ENCODE peak calls at places on chromosomes 11 and 22, in seven cellular contexts. Z, C, D, M, J, O and K are unnamed samples.

GRCh38 chr22:49334976-49335375 is 492.7 kb downstream of the BRD1 start:
- DNase-seq in J (no peak), M (no peak), C (no peak), O (no peak), D (no peak), Z (no peak), K (no peak)

GRCh38 chr11:34397120-34397519 is 39.3 kb upstream of the ABTB2 start:
- DNase-seq in J (no peak), C (no peak), D (no peak), O (no peak), M (no peak), Z (no peak), K (no peak)

GRCh38 chr11:65439331-65440181 is 17.0 kb downstream of the NEAT1 start:
- DNase-seq in J (no peak), M (peak; percentile 41), O (no peak), D (no peak), C (peak; percentile 39), Z (no peak), K (no peak)

GRCh38 chr11:83220279-83220678 is 26.8 kb downstream of the ANKRD42 start:
- DNase-seq in J (no peak), M (no peak), Z (no peak), D (no peak), O (no peak), C (no peak), K (no peak)

GRCh38 chr22:39266398-39267030 is 21.7 kb upstream of the PDGFB start:
- DNase-seq in M (peak; percentile 82), Z (no peak), O (no peak), C (peak; percentile 14), J (no peak), D (peak; percentile 66), K (no peak)

GRCh38 chr11:124896821-124897391 is 759 bp downstream of the ROBO4 start:
- DNase-seq in M (no peak), C (no peak), D (no peak), O (no peak), J (no peak), Z (no peak), K (no peak)

GRCh38 chr11:2789791-2790580 is 90.2 kb upstream of the KCNQ1OT1 start:
- DNase-seq in D (no peak), C (no peak), Z (no peak), O (no peak), J (no peak), M (no peak), K (no peak)

GRCh38 chr22:24474221-24474620 is 20.9 kb upstream of the UPB1 start:
- DNase-seq in C (peak; percentile 91), M (peak; percentile 91), Z (no peak), D (no peak), O (no peak), J (no peak), K (no peak)

GRCh38 chr22:39178206-39179111 is 26.0 kb upstream of the CBX7 start:
- DNase-seq in O (no peak), D (no peak), J (no peak), Z (no peak), C (peak; percentile 45), M (peak; percentile 83), K (no peak)

GRCh38 chr11:120169981-120170698 is 32.2 kb upstream of the TRIM29 start:
- DNase-seq in O (no peak), J (no peak), M (no peak), Z (no peak), D (no peak), C (no peak), K (no peak)

GRCh38 chr22:30969532-30970355 is 679 bp downstream of the TUG1 start:
- DNase-seq in Z (peak; percentile 70), J (no peak), M (peak; percentile 54), O (peak; percentile 36), D (peak; percentile 8), C (peak; percentile 45), K (no peak)

GRCh38 chr11:105144887-105145286 is 5.3 kb upstream of the CARD18 start:
- DNase-seq in C (peak; percentile 72), M (peak; percentile 82), O (no peak), Z (no peak), D (no peak), J (no peak), K (no peak)